ENCODE peak calls at places on chromosomes 11 and 22, in four cellular contexts. A, R, F and H are unnamed samples.

GRCh38 chr22:31947296-31947695 is 3.0 kb downstream of the YWHAH start:
- DNase-seq in A (no peak), R (no peak), F (no peak), H (no peak)

GRCh38 chr11:5203366-5203765 is 2.9 kb upstream of the OR51V1 start:
- DNase-seq in A (no peak), R (no peak), F (no peak), H (no peak)

GRCh38 chr11:44379141-44380008 is 69.4 kb upstream of the ALX4 start:
- DNase-seq in A (no peak), R (no peak), F (no peak), H (peak; percentile 22)

GRCh38 chr11:86980397-86980796 is 25.2 kb upstream of the FZD4 start:
- DNase-seq in A (no peak), R (no peak), F (no peak), H (no peak)

GRCh38 chr11:62445314-62445740 is 26.5 kb downstream of the SCGB1A1 start:
- DNase-seq in A (no peak), R (no peak), F (no peak), H (no peak)

GRCh38 chr22:36362819-36363377 is 24.9 kb downstream of the MYH9 start:
- DNase-seq in A (no peak), R (no peak), F (no peak), H (no peak)

GRCh38 chr22:31496735-31497146 is 405 bp downstream of the SFI1 start:
- DNase-seq in A (no peak), R (no peak), F (no peak), H (no peak)

GRCh38 chr11:95346207-95346718 is 115.3 kb upstream of the SESN3 start:
- DNase-seq in A (no peak), R (no peak), F (no peak), H (no peak)

GRCh38 chr11:124762624-124763155 is 600 bp upstream of the ESAM start:
- DNase-seq in A (no peak), R (no peak), F (no peak), H (peak; percentile 47)

GRCh38 chr11:93481279-93481678 is 61.9 kb downstream of the SMCO4 start:
- DNase-seq in A (no peak), R (no peak), F (no peak), H (no peak)

GRCh38 chr11:95534809-95535208 is 254.8 kb downstream of the FAM76B start:
- DNase-seq in A (no peak), R (no peak), F (no peak), H (no peak)

GRCh38 chr11:35035894-35036408 is 103.0 kb upstream of the CD44 start:
- DNase-seq in A (no peak), R (no peak), F (no peak), H (peak; percentile 6)

GRCh38 chr11:101584651-101585050 is 844 bp upstream of the TRPC6 start:
- DNase-seq in A (no peak), R (no peak), F (no peak), H (peak; percentile 27)

GRCh38 chr22:40153705-40154104 is 24.0 kb upstream of the TNRC6B start:
- DNase-seq in A (no peak), R (no peak), F (no peak), H (no peak)

GRCh38 chr11:11391169-11391568 is 38.1 kb upstream of the CSNK2A3 start:
- DNase-seq in A (no peak), R (no peak), F (no peak), H (no peak)

GRCh38 chr22:44455151-44455962 is 42.7 kb downstream of the RTL6 start:
- DNase-seq in A (no peak), R (peak; percentile 20), F (no peak), H (no peak)

GRCh38 chr22:48751539-48752437 is 1075.9 kb downstream of the BRD1 start:
- DNase-seq in A (no peak), R (no peak), F (no peak), H (no peak)

GRCh38 chr11:62999649-63000048 is 14.9 kb upstream of the SLC22A6 start:
- DNase-seq in A (no peak), R (no peak), F (no peak), H (no peak)

GRCh38 chr11:13061294-13061990 is 52.3 kb downstream of the RASSF10 start:
- DNase-seq in A (no peak), R (no peak), F (no peak), H (no peak)

GRCh38 chr11:65503923-65504670 is 5.3 kb downstream of the MALAT1 start:
- DNase-seq in A (no peak), R (no peak), F (no peak), H (no peak)

GRCh38 chr11:533049-533585 is 2.3 kb downstream of the HRAS start:
- DNase-seq in A (no peak), R (no peak), F (no peak), H (no peak)

GRCh38 chr11:61120865-61121831 is 18.9 kb downstream of the CD5 start:
- DNase-seq in A (no peak), R (no peak), F (no peak), H (no peak)

GRCh38 chr11:59551651-59552521 is 40.5 kb downstream of the OR4D9 start:
- DNase-seq in A (no peak), R (no peak), F (no peak), H (peak; percentile 44)

GRCh38 chr11:65915821-65916251 is 3.0 kb downstream of the C11orf68 start:
- DNase-seq in A (peak; percentile 38), R (no peak), F (no peak), H (no peak)

GRCh38 chr11:83124631-83125424 is 32.1 kb upstream of the PCF11 start:
- DNase-seq in A (no peak), R (no peak), F (no peak), H (no peak)

GRCh38 chr11:67626970-67627369 is 2.8 kb downstream of the NUDT8 start:
- DNase-seq in A (no peak), R (no peak), F (no peak), H (no peak)

GRCh38 chr11:32809313-32809712 is 14.9 kb upstream of the CCDC73 start:
- DNase-seq in A (peak; percentile 1), R (no peak), F (peak; percentile 20), H (peak; percentile 76)

GRCh38 chr11:12377824-12378593 is 638 bp downstream of the PARVA start:
- DNase-seq in A (peak; percentile 16), R (no peak), F (no peak), H (peak; percentile 54)

GRCh38 chr11:9280655-9281301 is 15.6 kb upstream of the DENND5A start:
- DNase-seq in A (no peak), R (no peak), F (no peak), H (peak; percentile 7)

GRCh38 chr11:56885182-56885581 is 103.5 kb upstream of the OR5AK2 start:
- DNase-seq in A (no peak), R (no peak), F (no peak), H (no peak)

GRCh38 chr11:832529-833113 is at the start of gene CD151:
- DNase-seq in A (no peak), R (no peak), F (no peak), H (no peak)

GRCh38 chr11:96054870-96055705 is 131.2 kb upstream of the MTMR2 start:
- DNase-seq in A (no peak), R (no peak), F (peak; percentile 9), H (no peak)

GRCh38 chr11:121630041-121630440 is 177.3 kb upstream of the SORL1-AS1 start:
- DNase-seq in A (no peak), R (no peak), F (no peak), H (no peak)

GRCh38 chr11:85951428-85952107 is 96.4 kb downstream of the CCDC83 start:
- DNase-seq in A (no peak), R (no peak), F (no peak), H (no peak)